ENCODE peak calls at places on chromosomes 16 and 17, in eight cellular contexts. Y is left ventricle myocardium inferior; H is CD8-positive, alpha-beta T cell; D is H9; E is body of pancreas; J is thoracic aorta; S is Peyer's patch; V is AG04450. C is an unnamed sample.

GRCh38 chr16:24036614-24037013 is 200.8 kb downstream of the PRKCB start:
- DNase-seq in D (peak), S (no peak), E (peak), J (no peak), Y (no peak), V (no peak), H (no peak), C (peak)

GRCh38 chr17:82767041-82767754 is 15.3 kb downstream of the TBCD start:
- DNase-seq in V (no peak), E (peak), D (peak), H (no peak), Y (no peak), J (no peak), S (no peak), C (peak)

GRCh38 chr16:86814256-86814655 is 235.9 kb downstream of the FOXL1 start:
- DNase-seq in D (no peak), S (no peak), J (no peak), E (no peak), Y (no peak), V (no peak), H (no peak), C (no peak)

GRCh38 chr16:71460246-71460645 is 1.8 kb downstream of the ZNF23 start:
- DNase-seq in Y (no peak), S (no peak), H (no peak), J (no peak), E (no peak), V (peak), D (no peak), C (no peak)

GRCh38 chr16:24978370-24978914 is 36.7 kb downstream of the ARHGAP17 start:
- DNase-seq in E (no peak), Y (no peak), H (no peak), D (no peak), V (no peak), S (no peak), J (no peak), C (no peak)

GRCh38 chr16:7509919-7510705 is 177.5 kb downstream of the RBFOX1 start:
- DNase-seq in V (no peak), Y (no peak), E (no peak), S (no peak), H (no peak), J (no peak), D (no peak), C (no peak)

GRCh38 chr16:66927918-66928649 is 2.7 kb upstream of the RRAD start:
- DNase-seq in Y (no peak), H (no peak), D (no peak), V (no peak), S (no peak), J (no peak), E (no peak), C (no peak)

GRCh38 chr16:18969855-18970240 is 13.9 kb upstream of the TMC7 start:
- DNase-seq in Y (no peak), D (no peak), S (no peak), E (no peak), V (no peak), J (no peak), H (no peak), C (no peak)

GRCh38 chr17:12118617-12119016 is 97.9 kb downstream of the MAP2K4 start:
- DNase-seq in S (no peak), Y (no peak), J (no peak), E (no peak), V (no peak), D (no peak), H (no peak), C (no peak)

GRCh38 chr17:19753661-19754463 is 5.8 kb upstream of the ALDH3A1 start:
- DNase-seq in D (no peak), H (no peak), J (no peak), Y (no peak), V (no peak), E (peak), S (peak), C (no peak)

GRCh38 chr17:62627904-62628603 is 584 bp downstream of the MRC2 start:
- DNase-seq in Y (peak), S (no peak), H (peak), D (peak), J (no peak), E (no peak), V (peak), C (no peak)

GRCh38 chr16:90061437-90061836 is 15.7 kb downstream of the PRDM7 start:
- DNase-seq in D (no peak), S (no peak), V (no peak), E (no peak), H (no peak), J (no peak), Y (no peak), C (no peak)

GRCh38 chr17:80195671-80196529 is 24.2 kb downstream of the SGSH start:
- DNase-seq in D (peak), Y (no peak), H (peak), J (no peak), V (no peak), E (no peak), S (no peak), C (peak)

GRCh38 chr16:9318764-9319163 is 227.3 kb downstream of the HAPSTR1 start:
- DNase-seq in J (no peak), D (no peak), E (no peak), V (no peak), S (no peak), Y (no peak), H (no peak), C (no peak)

DNA sequence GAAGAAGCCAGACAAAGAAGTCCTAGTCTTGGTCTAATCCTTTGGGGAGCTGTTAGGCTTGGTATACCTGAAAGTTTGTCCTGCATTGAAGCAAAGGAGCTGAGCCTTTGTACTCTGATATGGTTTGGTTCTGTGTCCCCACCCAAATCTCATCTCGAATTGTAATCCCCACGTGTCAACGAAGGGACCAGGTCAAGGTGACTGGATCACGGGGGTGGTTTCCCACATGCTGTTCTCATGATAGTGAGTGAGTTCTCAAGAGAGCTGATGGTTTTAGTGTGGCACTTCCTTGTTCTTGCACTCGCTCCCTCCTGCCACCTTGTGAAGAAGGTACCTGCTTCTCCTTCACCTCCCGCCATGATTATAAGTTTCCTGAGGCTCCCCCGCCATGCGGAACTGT is 33.6 kb downstream of the FAM20A start:
- DNase-seq in S (no peak), V (no peak), H (no peak), Y (no peak), E (no peak), D (no peak), J (no peak), C (no peak)
- H3K27ac ChIP-seq in S (no peak), V (no peak), H (no peak), Y (no peak), E (no peak), D (no peak), J (no peak), C (no peak)

GRCh38 chr16:617855-618254 is 12.9 kb upstream of the WFIKKN1 start:
- DNase-seq in Y (no peak), S (no peak), E (no peak), V (no peak), H (no peak), D (no peak), J (no peak), C (no peak)
- H3K27ac ChIP-seq in Y (no peak), S (no peak), E (no peak), V (no peak), H (no peak), D (no peak), J (no peak), C (no peak)

GRCh38 chr16:88718178-88718577 is 11.9 kb downstream of the CTU2 start:
- DNase-seq in S (no peak), V (no peak), E (no peak), H (no peak), D (no peak), Y (no peak), J (no peak), C (no peak)

GRCh38 chr16:88721236-88721635 is 14.9 kb downstream of the CTU2 start:
- DNase-seq in Y (no peak), S (no peak), J (no peak), H (no peak), D (no peak), V (no peak), E (no peak), C (no peak)

GRCh38 chr16:88720396-88720970 is 14.2 kb downstream of the CTU2 start:
- DNase-seq in S (no peak), D (no peak), E (no peak), H (no peak), Y (no peak), J (no peak), V (no peak), C (no peak)

GRCh38 chr16:88719933-88720296 is 13.6 kb downstream of the CTU2 start:
- DNase-seq in D (no peak), E (no peak), S (no peak), V (no peak), H (no peak), J (no peak), Y (no peak), C (no peak)

GRCh38 chr16:88719267-88719932 is 13.1 kb downstream of the CTU2 start:
- DNase-seq in V (no peak), E (no peak), Y (peak), D (no peak), S (no peak), J (no peak), H (no peak), C (no peak)
- H3K27ac ChIP-seq in V (no peak), E (no peak), Y (peak), D (no peak), S (no peak), J (no peak), H (no peak), C (no peak)

GRCh38 chr17:49148171-49148570 is 15.6 kb downstream of the B4GALNT2 start:
- DNase-seq in H (no peak), V (no peak), E (no peak), D (no peak), Y (no peak), S (no peak), J (no peak), C (no peak)
- H3K27ac ChIP-seq in H (no peak), V (no peak), E (no peak), D (no peak), Y (no peak), S (no peak), J (no peak), C (no peak)

GRCh38 chr17:36611345-36612072 is 10.1 kb downstream of the MRM1 start:
- DNase-seq in S (no peak), Y (no peak), D (no peak), J (no peak), E (no peak), H (no peak), V (peak), C (no peak)

GRCh38 chr17:36610472-36610871 is 9.1 kb downstream of the MRM1 start:
- DNase-seq in E (no peak), S (no peak), D (no peak), V (no peak), H (no peak), J (no peak), Y (no peak), C (no peak)

GRCh38 chr17:36608280-36608679 is 6.9 kb downstream of the MRM1 start:
- DNase-seq in J (no peak), H (no peak), Y (no peak), V (no peak), E (no peak), S (peak), D (no peak), C (no peak)

GRCh38 chr17:36609498-36609862 is 8.1 kb downstream of the MRM1 start:
- DNase-seq in Y (no peak), J (no peak), H (no peak), V (no peak), E (no peak), D (no peak), S (peak), C (no peak)

GRCh38 chr17:36608794-36609497 is 7.6 kb downstream of the MRM1 start:
- DNase-seq in S (peak), H (no peak), Y (peak), E (peak), V (peak), J (no peak), D (peak), C (no peak)
- H3K27ac ChIP-seq in S (no peak), H (no peak), Y (no peak), E (no peak), V (no peak), J (no peak), D (no peak), C (no peak)

DNA sequence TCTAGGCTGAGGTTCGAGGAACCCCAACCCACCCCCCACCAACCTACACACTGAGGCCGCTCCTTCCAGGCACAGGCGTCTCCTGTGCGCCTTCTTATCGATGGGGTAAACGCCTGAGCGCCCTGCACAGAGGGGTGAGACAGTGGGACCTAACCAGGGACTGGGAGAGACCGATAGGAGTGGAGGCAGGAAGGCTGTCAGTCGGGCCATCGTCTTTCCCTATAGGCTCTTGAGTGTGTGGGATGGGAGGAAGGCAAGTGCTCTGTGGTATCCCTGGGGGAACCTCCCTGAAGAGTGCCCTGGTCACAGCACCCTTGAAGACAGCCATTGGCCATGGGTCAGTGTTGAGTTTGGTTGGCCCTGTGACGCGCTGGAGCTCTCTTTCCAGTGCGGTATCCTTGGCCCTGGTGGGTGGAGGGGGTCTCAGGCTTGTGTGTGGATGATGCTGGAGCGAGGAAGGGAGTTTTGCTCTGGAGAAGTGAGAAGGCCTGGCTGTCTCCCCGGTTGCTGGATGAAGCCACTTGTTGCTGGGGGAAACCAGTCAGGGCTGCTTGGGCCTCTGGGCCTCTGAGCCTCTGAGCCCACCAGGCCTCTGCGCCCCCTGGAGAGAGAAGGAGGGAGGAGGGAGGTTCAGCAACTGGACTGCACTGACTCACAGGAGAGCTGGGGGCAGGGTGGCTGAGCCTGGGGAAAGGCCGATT is 1.7 kb downstream of the GPRC5C start:
- DNase-seq in V (no peak), S (peak), Y (no peak), J (no peak), D (peak), H (no peak), E (peak), C (no peak)
- H3K27ac ChIP-seq in V (no peak), S (no peak), Y (peak), J (peak), D (no peak), H (no peak), E (peak), C (no peak)

DNA sequence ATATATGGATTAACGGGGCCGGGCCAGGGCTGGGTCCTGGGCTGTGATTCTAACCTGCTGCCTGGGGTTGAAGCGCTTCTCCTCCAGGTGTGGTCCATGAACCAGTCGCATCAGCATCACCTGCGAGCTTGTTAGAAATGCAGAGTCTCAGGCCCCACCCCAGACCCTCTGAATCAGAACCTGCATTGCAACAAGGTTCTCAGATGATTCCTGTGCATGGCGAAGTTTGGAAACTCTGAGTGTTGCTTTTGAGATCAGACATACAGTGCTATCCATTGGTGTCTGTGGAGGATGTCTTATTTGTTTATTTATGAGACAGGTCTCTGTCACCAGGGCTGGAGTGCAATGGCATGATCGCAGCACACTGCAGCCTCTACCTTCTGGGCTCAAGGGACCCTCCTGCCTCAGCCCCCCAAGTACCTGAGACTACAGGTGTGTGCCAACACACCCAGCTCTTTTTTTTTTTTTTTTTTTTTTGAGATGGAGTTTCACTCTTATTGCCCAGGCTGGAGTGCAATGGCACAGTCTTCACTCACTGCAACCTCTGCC is 99.8 kb downstream of the PITPNC1 start:
- DNase-seq in D (no peak), J (no peak), Y (no peak), E (no peak), V (no peak), H (no peak), S (no peak), C (no peak)
- H3K27ac ChIP-seq in D (no peak), J (no peak), Y (peak), E (no peak), V (no peak), H (no peak), S (no peak), C (peak)

GRCh38 chr17:57273471-57273870 is 17.1 kb downstream of the MSI2 start:
- DNase-seq in H (no peak), D (no peak), E (no peak), S (no peak), V (no peak), J (no peak), Y (no peak), C (no peak)

GRCh38 chr17:57275365-57275764 is 19.0 kb downstream of the MSI2 start:
- DNase-seq in E (no peak), J (no peak), V (no peak), D (no peak), S (no peak), Y (no peak), H (no peak), C (no peak)

GRCh38 chr17:57271821-57272220 is 15.5 kb downstream of the MSI2 start:
- DNase-seq in H (no peak), Y (no peak), S (no peak), J (no peak), V (no peak), D (no peak), E (no peak), C (no peak)

GRCh38 chr17:57276621-57277020 is 20.3 kb downstream of the MSI2 start:
- DNase-seq in S (no peak), V (no peak), H (no peak), Y (no peak), E (no peak), D (no peak), J (no peak), C (no peak)

GRCh38 chr17:57274162-57274561 is 17.8 kb downstream of the MSI2 start:
- DNase-seq in D (no peak), Y (no peak), J (no peak), S (no peak), V (no peak), E (no peak), H (no peak), C (no peak)
- H3K27ac ChIP-seq in D (no peak), Y (no peak), J (no peak), S (no peak), V (no peak), E (no peak), H (no peak), C (no peak)

DNA sequence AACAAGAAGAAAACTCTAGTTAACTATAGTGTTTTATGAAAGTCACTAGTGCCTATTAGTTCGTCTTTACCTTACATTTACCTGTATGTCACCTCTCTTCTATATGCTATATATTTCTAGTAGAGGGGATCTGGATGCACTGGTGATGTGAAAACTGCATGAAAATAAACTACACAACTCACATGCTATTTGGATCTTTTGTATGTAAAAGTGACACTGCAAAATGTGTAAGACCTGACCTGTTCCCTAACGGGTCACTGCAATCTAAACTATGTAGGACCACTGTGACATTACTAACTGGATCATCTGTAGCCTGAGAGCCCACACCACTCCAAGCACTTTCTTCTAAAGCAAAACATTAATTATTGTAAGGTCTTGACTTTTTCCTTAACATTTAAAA is 1.7 kb downstream of the BLMH start:
- DNase-seq in Y (no peak), J (no peak), D (no peak), V (no peak), H (no peak), E (no peak), S (no peak), C (no peak)
- H3K27ac ChIP-seq in Y (no peak), J (no peak), D (no peak), V (no peak), H (no peak), E (no peak), S (no peak), C (no peak)

C was measured in CD4-positive, alpha-beta memory T cell.